ENCODE peak calls at places on chromosomes 4 and X, in seven cellular contexts. N, X, L, J, P, V and H are unnamed samples.

GRCh38 chr4:59553063-59553738 is 1646.9 kb upstream of the ADGRL3 start:
- DNase-seq in L (no peak), N (peak; percentile 6), X (peak; percentile 79), J (no peak), P (peak; percentile 28), V (peak; percentile 3), H (no peak)

GRCh38 chr4:30950737-30951136 is 230.6 kb downstream of the PCDH7 start:
- DNase-seq in V (no peak), X (no peak), J (no peak), L (no peak), N (no peak), P (no peak), H (no peak)

GRCh38 chr4:2296621-2297601 is 35.0 kb upstream of the MXD4 start:
- DNase-seq in N (no peak), L (no peak), V (no peak), J (no peak), P (no peak), X (no peak), H (no peak)

GRCh38 chr4:24404281-24404680 is 180.1 kb downstream of the DHX15 start:
- DNase-seq in N (no peak), J (no peak), X (no peak), P (no peak), L (no peak), V (no peak), H (no peak)

GRCh38 chrX:147848543-147849448 is 62.9 kb upstream of the FMR1 start:
- DNase-seq in V (no peak), X (no peak), J (no peak), P (no peak), L (no peak), N (no peak), H (no peak)

GRCh38 chr4:165877291-165877690 is 4.3 kb downstream of the TLL1 start:
- DNase-seq in J (no peak), L (no peak), V (no peak), X (no peak), N (no peak), P (no peak), H (no peak)

GRCh38 chrX:39439910-39440733 is 638.9 kb downstream of the MID1IP1 start:
- DNase-seq in P (no peak), J (no peak), L (no peak), N (no peak), V (no peak), X (peak; percentile 60), H (peak; percentile 16)

GRCh38 chr4:121373841-121374240 is 7.0 kb downstream of the QRFPR start:
- DNase-seq in L (no peak), N (no peak), J (no peak), X (no peak), P (no peak), V (no peak), H (no peak)

GRCh38 chrX:2572740-2573139 is 72.0 kb upstream of the DHRSX start:
- DNase-seq in P (peak; percentile 59), L (no peak), X (no peak), V (no peak), J (no peak), N (peak; percentile 36), H (no peak)

GRCh38 chrX:29903365-29903764 is 312.0 kb upstream of the MAGEB2 start:
- DNase-seq in J (no peak), N (peak; percentile 17), V (no peak), P (no peak), X (no peak), L (no peak), H (no peak)

GRCh38 chrX:153886915-153887314 is 942 bp upstream of the L1CAM start:
- DNase-seq in V (no peak), X (no peak), N (no peak), J (no peak), L (no peak), P (no peak), H (no peak)

GRCh38 chr4:155705664-155706063 is 39.0 kb downstream of the GUCY1A1 start:
- DNase-seq in N (peak; percentile 4), P (no peak), V (no peak), L (no peak), J (no peak), X (peak; percentile 8), H (no peak)

GRCh38 chr4:173121044-173121685 is 47.4 kb upstream of the GALNT7 start:
- DNase-seq in X (peak; percentile 62), L (no peak), N (peak; percentile 48), J (no peak), P (no peak), V (peak; percentile 60), H (no peak)

GRCh38 chrX:16851827-16852226 is 18.3 kb downstream of the RBBP7 start:
- DNase-seq in P (no peak), J (no peak), V (no peak), L (no peak), X (peak; percentile 4), N (no peak), H (no peak)

GRCh38 chrX:38768079-38768478 is 33.2 kb upstream of the MID1IP1 start:
- DNase-seq in L (no peak), J (no peak), X (peak; percentile 19), P (no peak), V (peak; percentile 34), N (peak; percentile 35), H (no peak)

GRCh38 chr4:140151700-140152014 is 2.3 kb downstream of the MAML3 start:
- DNase-seq in V (peak; percentile 90), N (peak; percentile 80), X (no peak), P (peak; percentile 80), J (peak; percentile 76), L (no peak), H (peak; percentile 41)

GRCh38 chr4:167100120-167100519 is 134.2 kb downstream of the SPOCK3 start:
- DNase-seq in P (no peak), L (no peak), J (no peak), V (no peak), N (no peak), X (peak; percentile 64), H (no peak)

GRCh38 chrX:132875705-132876508 is 82.5 kb downstream of the HS6ST2 start:
- DNase-seq in P (no peak), X (no peak), N (no peak), L (no peak), J (no peak), V (no peak), H (no peak)

GRCh38 chr4:65482410-65482809 is 187.9 kb downstream of the EPHA5 start:
- DNase-seq in X (no peak), V (no peak), L (no peak), N (no peak), P (no peak), J (no peak), H (no peak)

GRCh38 chrX:22389544-22390243 is 117.0 kb downstream of the CBLL2 start:
- DNase-seq in V (no peak), P (no peak), J (no peak), N (peak; percentile 34), X (no peak), L (no peak), H (no peak)

GRCh38 chrX:121132675-121133074 is 85.3 kb downstream of the GLUD2 start:
- DNase-seq in N (no peak), P (no peak), X (no peak), L (no peak), V (no peak), J (no peak), H (no peak)

GRCh38 chr4:109559625-109559982 is 442 bp upstream of the MCUB start:
- DNase-seq in J (peak; percentile 11), N (peak; percentile 70), L (peak; percentile 21), P (peak; percentile 7), X (no peak), V (no peak), H (peak; percentile 32)

GRCh38 chr4:118345813-118346212 is 7.0 kb downstream of the PRSS12 start:
- DNase-seq in P (no peak), L (no peak), J (no peak), N (no peak), V (no peak), X (no peak), H (no peak)

GRCh38 chrX:107503996-107504395 is 54.5 kb downstream of the FRMPD3 start:
- DNase-seq in P (no peak), J (no peak), V (no peak), X (no peak), N (no peak), L (no peak), H (no peak)

GRCh38 chr4:52372269-52372668 is 286.8 kb downstream of the USP46 start:
- DNase-seq in X (no peak), V (no peak), P (no peak), N (no peak), J (no peak), L (no peak), H (no peak)

GRCh38 chr4:140672366-140672765 is 83.8 kb downstream of the TBC1D9 start:
- DNase-seq in P (no peak), X (no peak), J (no peak), V (no peak), N (no peak), L (no peak), H (no peak)

GRCh38 chrX:154366666-154367055 is 7.8 kb downstream of the FLNA start:
- DNase-seq in P (no peak), L (no peak), N (no peak), V (no peak), J (no peak), X (no peak), H (no peak)

GRCh38 chr4:111806331-111806730 is 338.9 kb upstream of the FAM241A start:
- DNase-seq in L (no peak), X (peak; percentile 9), N (no peak), V (peak; percentile 8), J (no peak), P (peak; percentile 16), H (no peak)

GRCh38 chr4:159655547-159655946 is 552.7 kb downstream of the RAPGEF2 start:
- DNase-seq in N (no peak), X (no peak), V (no peak), L (no peak), J (no peak), P (no peak), H (no peak)

GRCh38 chr4:174592985-174593335 is 70.7 kb upstream of the HPGD start:
- DNase-seq in X (no peak), V (peak; percentile 63), P (no peak), N (peak; percentile 63), L (no peak), J (no peak), H (no peak)

GRCh38 chr4:4985844-4986243 is 33.4 kb downstream of the CYTL1 start:
- DNase-seq in X (no peak), V (peak; percentile 57), J (no peak), P (no peak), L (no peak), N (no peak), H (no peak)